ENCODE peak calls at places on chromosomes 7 and 10, in six cellular contexts. F is H1; S is right cardiac atrium; B is right lobe of liver; X is H9; D is CD8-positive, alpha-beta T cell. Y is an unnamed sample.

GRCh38 chr7:148912758-148913541 is 28.9 kb upstream of the EZH2 start:
- DNase-seq in B (no peak), S (no peak), X (no peak), D (peak; percentile 28), F (no peak), Y (no peak)

GRCh38 chr10:111707066-111707465 is 476.5 kb downstream of the GPAM start:
- DNase-seq in B (no peak), F (no peak), S (no peak), D (no peak), X (no peak), Y (no peak)

GRCh38 chr10:102801496-102801895 is 35.7 kb downstream of the CYP17A1 start:
- DNase-seq in X (peak; percentile 49), B (no peak), F (no peak), D (no peak), S (no peak), Y (no peak)

GRCh38 chr10:61623101-61623500 is 39.6 kb upstream of the CABCOCO1 start:
- DNase-seq in D (no peak), S (no peak), X (no peak), F (no peak), B (no peak), Y (no peak)

GRCh38 chr7:47326220-47326619 is 255.7 kb downstream of the TNS3 start:
- DNase-seq in F (peak; percentile 38), B (no peak), X (no peak), S (no peak), D (no peak), Y (no peak)

GRCh38 chr7:135959655-135960363 is 17.4 kb downstream of the MTPN start:
- DNase-seq in F (no peak), D (no peak), X (no peak), B (no peak), S (no peak), Y (no peak)

GRCh38 chr7:107588529-107589130 is 8.6 kb downstream of the BCAP29 start:
- DNase-seq in X (no peak), S (no peak), D (no peak), F (no peak), B (no peak), Y (no peak)

GRCh38 chr10:26790596-26790995 is 70.2 kb downstream of the ABI1 start:
- DNase-seq in D (no peak), B (no peak), F (no peak), X (no peak), S (no peak), Y (no peak)

DNA sequence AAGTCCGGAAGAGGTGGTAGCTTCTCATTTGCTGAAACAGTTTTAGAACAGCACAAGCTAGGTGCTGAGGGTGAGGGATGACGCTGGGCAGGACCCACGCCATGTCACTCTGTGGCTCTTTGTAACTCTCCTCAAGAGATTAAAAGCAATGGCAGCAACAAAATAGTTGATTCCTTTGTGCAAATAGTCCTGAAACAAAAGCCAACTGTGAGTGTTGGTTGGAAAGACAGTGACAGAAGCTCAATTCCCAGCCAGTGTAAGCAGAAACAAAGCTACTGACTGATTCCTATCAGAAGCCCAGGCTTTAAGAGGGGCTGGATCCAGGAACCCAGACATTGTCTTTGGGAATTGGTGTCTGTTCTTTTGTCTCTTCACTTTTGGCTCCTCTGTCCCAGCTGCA is 47.5 kb upstream of the AQP1 start:
- DNase-seq in F (no peak), X (no peak), D (no peak), S (no peak), B (no peak), Y (no peak)
- H3K4me1 ChIP-seq in F (no peaks in the 10 kb centered on the region), X (no peaks in the 10 kb centered on the region), D (no peaks in the 10 kb centered on the region), S (peaks cover 10% of the 10 kb centered on the region), B (peaks cover 18% of the 10 kb centered on the region), Y (peaks cover 3% of the 10 kb centered on the region)

DNA sequence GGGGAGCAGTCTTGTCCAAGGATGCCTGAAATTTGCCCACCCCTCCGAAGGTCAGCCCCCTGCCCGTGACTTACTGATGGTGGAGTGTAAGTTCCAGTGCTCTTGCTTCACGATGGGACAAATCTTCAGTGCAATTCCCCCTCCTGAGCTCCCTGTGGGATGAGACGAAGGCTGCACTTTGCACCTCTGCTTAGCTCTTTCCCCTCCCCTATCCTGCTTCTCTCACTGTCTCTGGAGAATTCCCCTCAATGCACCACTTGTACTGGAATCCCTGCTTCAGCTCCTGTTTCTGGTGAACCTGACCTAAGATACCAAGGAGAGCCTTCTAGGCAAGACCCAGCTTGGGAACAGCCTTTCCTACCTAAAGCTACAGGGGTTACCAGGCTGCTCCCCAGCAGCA is 122.9 kb upstream of the ZMIZ1 start:
- DNase-seq in B (no peak), D (no peak), X (no peak), S (no peak), F (no peak), Y (no peak)
- H3K4me1 ChIP-seq in B (no peaks in the 10 kb centered on the region), D (peaks cover 3% of the 10 kb centered on the region), X (no peaks in the 10 kb centered on the region), S (peaks cover 2% of the 10 kb centered on the region), F (peaks cover 8% of the 10 kb centered on the region), Y (no peaks in the 10 kb centered on the region)

DNA sequence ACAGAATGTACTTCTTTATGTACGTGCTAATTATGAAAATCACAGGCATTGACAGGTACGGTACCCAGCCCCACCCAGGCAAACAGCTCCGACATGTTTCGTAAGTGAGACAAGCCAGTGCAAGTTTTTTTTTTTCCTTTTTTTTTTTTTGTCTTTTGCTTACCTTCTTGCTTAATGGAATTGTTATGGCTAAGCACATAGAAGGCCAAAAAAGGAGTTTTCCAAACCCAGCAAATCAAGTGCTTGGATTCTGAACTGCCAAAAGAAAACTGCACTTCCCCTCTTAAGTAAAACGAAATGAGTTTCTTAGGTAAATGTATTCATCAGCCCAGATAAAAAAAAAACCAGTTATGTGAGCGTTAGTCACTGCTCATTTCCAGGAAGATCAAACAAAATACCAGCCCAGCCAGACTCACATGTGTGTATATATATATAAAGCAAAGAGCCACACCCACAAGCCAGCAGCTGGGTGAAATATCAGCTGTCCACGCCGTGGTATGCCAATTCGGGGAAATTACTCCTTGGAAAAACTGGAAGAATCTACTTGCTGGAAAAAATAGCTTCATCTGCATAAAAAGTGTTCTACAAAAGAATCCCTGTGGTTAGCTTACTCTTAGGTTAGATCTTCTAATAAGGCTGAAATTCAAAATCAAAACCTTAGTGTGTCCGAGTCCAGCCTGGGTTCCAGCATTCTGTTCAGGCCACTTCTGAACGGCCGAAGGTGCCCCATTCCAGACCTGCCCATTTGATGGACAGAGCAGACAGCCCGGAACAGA is 8.0 kb downstream of the KLF6 start:
- DNase-seq in B (no peak), S (peak; percentile 63), D (peak; percentile 65), F (no peak), X (peak; percentile 10), Y (no peak)
- H3K4me1 ChIP-seq in B (peaks cover 11% of the 10 kb centered on the region), S (peaks cover 17% of the 10 kb centered on the region), D (peaks cover 58% of the 10 kb centered on the region), F (peaks cover 9% of the 10 kb centered on the region), X (peaks cover 3% of the 10 kb centered on the region), Y (peaks cover 68% of the 10 kb centered on the region)

GRCh38 chr10:121077331-121077730 is 226.2 kb downstream of the WDR11 start:
- DNase-seq in S (peak; percentile 69), X (no peak), B (no peak), D (no peak), F (no peak), Y (peak; percentile 64)
- H3K4me1 ChIP-seq in S (peaks cover 2% of the 10 kb centered on the region), X (peaks cover 3% of the 10 kb centered on the region), B (no peaks in the 10 kb centered on the region), D (no peaks in the 10 kb centered on the region), F (no peaks in the 10 kb centered on the region), Y (no peaks in the 10 kb centered on the region)